ENCODE peak calls at places on chromosomes 6 and 20, in eight cellular contexts. One of them, this sample, is unnamed.

GRCh38 chr20:37283530-37284195 is 5.8 kb upstream of the MANBAL start:
- DNase-seq in substantia nigra: no peak
- DNase-seq in NCI-H1417: no peak
- DNase-seq in A549: no peak
- DNase-seq in natural killer cell: no peak
- DNase-seq in activated CD4-positive, alpha-beta T cell treated with anti-CD3 and anti-CD28 coated beads, Interleukin-2, amount 10 ng/mL, durations not matched to agents 7 days and 5 days: no peak
- DNase-seq in left cardiac atrium: no peak
- DNase-seq in islet precursor cell: peak
- DNase-seq in this sample: no peak

GRCh38 chr6:75611702-75612375 is 10.2 kb downstream of the SENP6 start:
- DNase-seq in islet precursor cell: no peak
- DNase-seq in left cardiac atrium: no peak
- DNase-seq in substantia nigra: no peak
- DNase-seq in natural killer cell: no peak
- DNase-seq in activated CD4-positive, alpha-beta T cell treated with anti-CD3 and anti-CD28 coated beads, Interleukin-2, amount 10 ng/mL, durations not matched to agents 7 days and 5 days: peak
- DNase-seq in NCI-H1417: no peak
- DNase-seq in A549: no peak
- DNase-seq in this sample: no peak

GRCh38 chr20:35743693-35744491 is 1.8 kb upstream of the RBM39 start:
- DNase-seq in substantia nigra: no peak
- DNase-seq in A549: no peak
- DNase-seq in NCI-H1417: no peak
- DNase-seq in islet precursor cell: no peak
- DNase-seq in left cardiac atrium: no peak
- DNase-seq in activated CD4-positive, alpha-beta T cell treated with anti-CD3 and anti-CD28 coated beads, Interleukin-2, amount 10 ng/mL, durations not matched to agents 7 days and 5 days: no peak
- DNase-seq in natural killer cell: no peak
- DNase-seq in this sample: peak

GRCh38 chr20:1964659-1965405 is 29.0 kb downstream of the PDYN start:
- DNase-seq in activated CD4-positive, alpha-beta T cell treated with anti-CD3 and anti-CD28 coated beads, Interleukin-2, amount 10 ng/mL, durations not matched to agents 7 days and 5 days: no peak
- DNase-seq in left cardiac atrium: no peak
- DNase-seq in A549: no peak
- DNase-seq in natural killer cell: no peak
- DNase-seq in substantia nigra: no peak
- DNase-seq in islet precursor cell: no peak
- DNase-seq in NCI-H1417: no peak
- DNase-seq in this sample: no peak

GRCh38 chr6:5997420-5998093 is 9.2 kb downstream of the NRN1 start:
- DNase-seq in islet precursor cell: peak
- DNase-seq in activated CD4-positive, alpha-beta T cell treated with anti-CD3 and anti-CD28 coated beads, Interleukin-2, amount 10 ng/mL, durations not matched to agents 7 days and 5 days: no peak
- DNase-seq in A549: no peak
- DNase-seq in left cardiac atrium: peak
- DNase-seq in NCI-H1417: peak
- DNase-seq in natural killer cell: no peak
- DNase-seq in substantia nigra: no peak
- DNase-seq in this sample: peak

GRCh38 chr6:4804095-4804494 is 27.9 kb downstream of the CDYL start:
- DNase-seq in A549: no peak
- DNase-seq in NCI-H1417: no peak
- DNase-seq in activated CD4-positive, alpha-beta T cell treated with anti-CD3 and anti-CD28 coated beads, Interleukin-2, amount 10 ng/mL, durations not matched to agents 7 days and 5 days: no peak
- DNase-seq in islet precursor cell: peak
- DNase-seq in substantia nigra: no peak
- DNase-seq in left cardiac atrium: no peak
- DNase-seq in natural killer cell: no peak
- DNase-seq in this sample: no peak

GRCh38 chr6:22785036-22785435 is 215.7 kb downstream of the HDGFL1 start:
- DNase-seq in substantia nigra: peak
- DNase-seq in NCI-H1417: peak
- DNase-seq in A549: no peak
- DNase-seq in natural killer cell: no peak
- DNase-seq in activated CD4-positive, alpha-beta T cell treated with anti-CD3 and anti-CD28 coated beads, Interleukin-2, amount 10 ng/mL, durations not matched to agents 7 days and 5 days: no peak
- DNase-seq in islet precursor cell: peak
- DNase-seq in left cardiac atrium: no peak
- DNase-seq in this sample: no peak

GRCh38 chr6:99425647-99426453 is 742 bp upstream of the PNISR start:
- DNase-seq in activated CD4-positive, alpha-beta T cell treated with anti-CD3 and anti-CD28 coated beads, Interleukin-2, amount 10 ng/mL, durations not matched to agents 7 days and 5 days: peak
- DNase-seq in NCI-H1417: peak
- DNase-seq in islet precursor cell: peak
- DNase-seq in A549: peak
- DNase-seq in substantia nigra: peak
- DNase-seq in left cardiac atrium: peak
- DNase-seq in natural killer cell: peak
- DNase-seq in this sample: peak

GRCh38 chr6:40774932-40775331 is 187.8 kb upstream of the LRFN2 start:
- DNase-seq in activated CD4-positive, alpha-beta T cell treated with anti-CD3 and anti-CD28 coated beads, Interleukin-2, amount 10 ng/mL, durations not matched to agents 7 days and 5 days: no peak
- DNase-seq in substantia nigra: no peak
- DNase-seq in islet precursor cell: no peak
- DNase-seq in natural killer cell: no peak
- DNase-seq in NCI-H1417: no peak
- DNase-seq in left cardiac atrium: no peak
- DNase-seq in A549: no peak
- DNase-seq in this sample: peak

GRCh38 chr20:30594112-30594511 is 663.4 kb upstream of the DEFB115 start:
- DNase-seq in natural killer cell: no peak
- DNase-seq in A549: no peak
- DNase-seq in islet precursor cell: no peak
- DNase-seq in NCI-H1417: no peak
- DNase-seq in left cardiac atrium: no peak
- DNase-seq in substantia nigra: no peak
- DNase-seq in activated CD4-positive, alpha-beta T cell treated with anti-CD3 and anti-CD28 coated beads, Interleukin-2, amount 10 ng/mL, durations not matched to agents 7 days and 5 days: no peak
- DNase-seq in this sample: no peak

GRCh38 chr6:65557224-65557623 is 149.8 kb downstream of the EYS start:
- DNase-seq in natural killer cell: no peak
- DNase-seq in substantia nigra: no peak
- DNase-seq in A549: no peak
- DNase-seq in activated CD4-positive, alpha-beta T cell treated with anti-CD3 and anti-CD28 coated beads, Interleukin-2, amount 10 ng/mL, durations not matched to agents 7 days and 5 days: no peak
- DNase-seq in left cardiac atrium: no peak
- DNase-seq in NCI-H1417: peak
- DNase-seq in islet precursor cell: no peak
- DNase-seq in this sample: no peak

GRCh38 chr20:49989234-49990065 is 6.7 kb downstream of the SNAI1 start:
- DNase-seq in A549: no peak
- DNase-seq in natural killer cell: no peak
- DNase-seq in substantia nigra: no peak
- DNase-seq in NCI-H1417: no peak
- DNase-seq in activated CD4-positive, alpha-beta T cell treated with anti-CD3 and anti-CD28 coated beads, Interleukin-2, amount 10 ng/mL, durations not matched to agents 7 days and 5 days: no peak
- DNase-seq in left cardiac atrium: peak
- DNase-seq in islet precursor cell: peak
- DNase-seq in this sample: no peak

GRCh38 chr6:53959717-53960116 is 151.5 kb upstream of the MLIP start:
- DNase-seq in NCI-H1417: no peak
- DNase-seq in activated CD4-positive, alpha-beta T cell treated with anti-CD3 and anti-CD28 coated beads, Interleukin-2, amount 10 ng/mL, durations not matched to agents 7 days and 5 days: no peak
- DNase-seq in substantia nigra: no peak
- DNase-seq in left cardiac atrium: no peak
- DNase-seq in islet precursor cell: no peak
- DNase-seq in A549: no peak
- DNase-seq in natural killer cell: no peak
- DNase-seq in this sample: no peak

GRCh38 chr6:135895231-135895931 is 43.9 kb downstream of the PDE7B start:
- DNase-seq in natural killer cell: no peak
- DNase-seq in A549: no peak
- DNase-seq in substantia nigra: no peak
- DNase-seq in islet precursor cell: no peak
- DNase-seq in left cardiac atrium: no peak
- DNase-seq in NCI-H1417: no peak
- DNase-seq in activated CD4-positive, alpha-beta T cell treated with anti-CD3 and anti-CD28 coated beads, Interleukin-2, amount 10 ng/mL, durations not matched to agents 7 days and 5 days: no peak
- DNase-seq in this sample: no peak

GRCh38 chr20:63023836-63024571 is 17.2 kb upstream of the BHLHE23 start:
- DNase-seq in islet precursor cell: no peak
- DNase-seq in NCI-H1417: no peak
- DNase-seq in left cardiac atrium: no peak
- DNase-seq in natural killer cell: no peak
- DNase-seq in substantia nigra: no peak
- DNase-seq in activated CD4-positive, alpha-beta T cell treated with anti-CD3 and anti-CD28 coated beads, Interleukin-2, amount 10 ng/mL, durations not matched to agents 7 days and 5 days: no peak
- DNase-seq in A549: no peak
- DNase-seq in this sample: no peak

GRCh38 chr6:7052441-7052936 is 55.3 kb upstream of the RREB1 start:
- DNase-seq in natural killer cell: no peak
- DNase-seq in substantia nigra: peak
- DNase-seq in A549: no peak
- DNase-seq in NCI-H1417: no peak
- DNase-seq in activated CD4-positive, alpha-beta T cell treated with anti-CD3 and anti-CD28 coated beads, Interleukin-2, amount 10 ng/mL, durations not matched to agents 7 days and 5 days: no peak
- DNase-seq in left cardiac atrium: peak
- DNase-seq in islet precursor cell: peak
- DNase-seq in this sample: peak

GRCh38 chr20:14925286-14925685 is 587.9 kb upstream of the FLRT3 start:
- DNase-seq in activated CD4-positive, alpha-beta T cell treated with anti-CD3 and anti-CD28 coated beads, Interleukin-2, amount 10 ng/mL, durations not matched to agents 7 days and 5 days: no peak
- DNase-seq in NCI-H1417: no peak
- DNase-seq in A549: no peak
- DNase-seq in substantia nigra: no peak
- DNase-seq in islet precursor cell: no peak
- DNase-seq in natural killer cell: no peak
- DNase-seq in left cardiac atrium: no peak
- DNase-seq in this sample: no peak

GRCh38 chr6:11969092-11969491 is 43.0 kb upstream of the HIVEP1 start:
- DNase-seq in natural killer cell: no peak
- DNase-seq in substantia nigra: no peak
- DNase-seq in A549: no peak
- DNase-seq in left cardiac atrium: peak
- DNase-seq in NCI-H1417: no peak
- DNase-seq in activated CD4-positive, alpha-beta T cell treated with anti-CD3 and anti-CD28 coated beads, Interleukin-2, amount 10 ng/mL, durations not matched to agents 7 days and 5 days: no peak
- DNase-seq in islet precursor cell: no peak
- DNase-seq in this sample: no peak

GRCh38 chr6:84967389-84967788 is 203.0 kb upstream of the TBX18 start:
- DNase-seq in NCI-H1417: peak
- DNase-seq in islet precursor cell: peak
- DNase-seq in activated CD4-positive, alpha-beta T cell treated with anti-CD3 and anti-CD28 coated beads, Interleukin-2, amount 10 ng/mL, durations not matched to agents 7 days and 5 days: no peak
- DNase-seq in natural killer cell: no peak
- DNase-seq in A549: peak
- DNase-seq in left cardiac atrium: no peak
- DNase-seq in substantia nigra: no peak
- DNase-seq in this sample: peak

GRCh38 chr6:139540276-139540675 is 165.8 kb upstream of the CITED2 start:
- DNase-seq in left cardiac atrium: no peak
- DNase-seq in A549: no peak
- DNase-seq in activated CD4-positive, alpha-beta T cell treated with anti-CD3 and anti-CD28 coated beads, Interleukin-2, amount 10 ng/mL, durations not matched to agents 7 days and 5 days: peak
- DNase-seq in islet precursor cell: no peak
- DNase-seq in NCI-H1417: no peak
- DNase-seq in substantia nigra: no peak
- DNase-seq in natural killer cell: no peak
- DNase-seq in this sample: no peak

GRCh38 chr6:69974193-69974592 is 107.8 kb downstream of the COL19A1 start:
- DNase-seq in left cardiac atrium: peak
- DNase-seq in NCI-H1417: peak
- DNase-seq in substantia nigra: no peak
- DNase-seq in A549: no peak
- DNase-seq in activated CD4-positive, alpha-beta T cell treated with anti-CD3 and anti-CD28 coated beads, Interleukin-2, amount 10 ng/mL, durations not matched to agents 7 days and 5 days: no peak
- DNase-seq in islet precursor cell: no peak
- DNase-seq in natural killer cell: no peak
- DNase-seq in this sample: no peak

GRCh38 chr6:31948753-31949413 is 3.0 kb downstream of the CFB start:
- DNase-seq in islet precursor cell: no peak
- DNase-seq in substantia nigra: no peak
- DNase-seq in NCI-H1417: no peak
- DNase-seq in left cardiac atrium: no peak
- DNase-seq in natural killer cell: no peak
- DNase-seq in activated CD4-positive, alpha-beta T cell treated with anti-CD3 and anti-CD28 coated beads, Interleukin-2, amount 10 ng/mL, durations not matched to agents 7 days and 5 days: no peak
- DNase-seq in A549: no peak
- DNase-seq in this sample: no peak

GRCh38 chr20:64083380-64084208 is 604 bp downstream of the LKAAEAR1 start:
- DNase-seq in activated CD4-positive, alpha-beta T cell treated with anti-CD3 and anti-CD28 coated beads, Interleukin-2, amount 10 ng/mL, durations not matched to agents 7 days and 5 days: peak
- DNase-seq in NCI-H1417: peak
- DNase-seq in islet precursor cell: peak
- DNase-seq in substantia nigra: peak
- DNase-seq in natural killer cell: peak
- DNase-seq in A549: peak
- DNase-seq in left cardiac atrium: peak
- DNase-seq in this sample: peak

GRCh38 chr6:32196682-32197616 is 4.5 kb upstream of the GPSM3 start:
- DNase-seq in left cardiac atrium: peak
- DNase-seq in A549: no peak
- DNase-seq in islet precursor cell: no peak
- DNase-seq in activated CD4-positive, alpha-beta T cell treated with anti-CD3 and anti-CD28 coated beads, Interleukin-2, amount 10 ng/mL, durations not matched to agents 7 days and 5 days: no peak
- DNase-seq in natural killer cell: no peak
- DNase-seq in substantia nigra: peak
- DNase-seq in NCI-H1417: no peak
- DNase-seq in this sample: no peak

GRCh38 chr6:95596021-95596420 is 18.7 kb downstream of the MANEA start:
- DNase-seq in NCI-H1417: no peak
- DNase-seq in left cardiac atrium: no peak
- DNase-seq in islet precursor cell: no peak
- DNase-seq in natural killer cell: no peak
- DNase-seq in activated CD4-positive, alpha-beta T cell treated with anti-CD3 and anti-CD28 coated beads, Interleukin-2, amount 10 ng/mL, durations not matched to agents 7 days and 5 days: no peak
- DNase-seq in substantia nigra: no peak
- DNase-seq in A549: no peak
- DNase-seq in this sample: no peak

GRCh38 chr6:7058250-7058923 is 49.4 kb upstream of the RREB1 start:
- DNase-seq in natural killer cell: no peak
- DNase-seq in activated CD4-positive, alpha-beta T cell treated with anti-CD3 and anti-CD28 coated beads, Interleukin-2, amount 10 ng/mL, durations not matched to agents 7 days and 5 days: no peak
- DNase-seq in A549: peak
- DNase-seq in substantia nigra: no peak
- DNase-seq in left cardiac atrium: peak
- DNase-seq in islet precursor cell: peak
- DNase-seq in NCI-H1417: no peak
- DNase-seq in this sample: no peak

GRCh38 chr6:11113038-11113437 is 1.5 kb upstream of the ERVFRD-1 start:
- DNase-seq in A549: no peak
- DNase-seq in activated CD4-positive, alpha-beta T cell treated with anti-CD3 and anti-CD28 coated beads, Interleukin-2, amount 10 ng/mL, durations not matched to agents 7 days and 5 days: no peak
- DNase-seq in islet precursor cell: no peak
- DNase-seq in natural killer cell: no peak
- DNase-seq in left cardiac atrium: no peak
- DNase-seq in substantia nigra: no peak
- DNase-seq in NCI-H1417: no peak
- DNase-seq in this sample: no peak

GRCh38 chr20:52420805-52421204 is 229.2 kb upstream of the ZFP64 start:
- DNase-seq in natural killer cell: no peak
- DNase-seq in activated CD4-positive, alpha-beta T cell treated with anti-CD3 and anti-CD28 coated beads, Interleukin-2, amount 10 ng/mL, durations not matched to agents 7 days and 5 days: no peak
- DNase-seq in islet precursor cell: no peak
- DNase-seq in left cardiac atrium: no peak
- DNase-seq in NCI-H1417: no peak
- DNase-seq in A549: no peak
- DNase-seq in substantia nigra: no peak
- DNase-seq in this sample: no peak

GRCh38 chr6:54503144-54503543 is 194.9 kb downstream of the TINAG start:
- DNase-seq in substantia nigra: no peak
- DNase-seq in left cardiac atrium: no peak
- DNase-seq in natural killer cell: no peak
- DNase-seq in islet precursor cell: no peak
- DNase-seq in NCI-H1417: no peak
- DNase-seq in A549: no peak
- DNase-seq in activated CD4-positive, alpha-beta T cell treated with anti-CD3 and anti-CD28 coated beads, Interleukin-2, amount 10 ng/mL, durations not matched to agents 7 days and 5 days: no peak
- DNase-seq in this sample: no peak

GRCh38 chr20:48760403-48760889 is 67.4 kb downstream of the PREX1 start:
- DNase-seq in NCI-H1417: no peak
- DNase-seq in natural killer cell: peak
- DNase-seq in islet precursor cell: no peak
- DNase-seq in left cardiac atrium: no peak
- DNase-seq in activated CD4-positive, alpha-beta T cell treated with anti-CD3 and anti-CD28 coated beads, Interleukin-2, amount 10 ng/mL, durations not matched to agents 7 days and 5 days: peak
- DNase-seq in A549: no peak
- DNase-seq in substantia nigra: no peak
- DNase-seq in this sample: peak

GRCh38 chr6:95572098-95572497 is 5.2 kb upstream of the MANEA start:
- DNase-seq in left cardiac atrium: no peak
- DNase-seq in activated CD4-positive, alpha-beta T cell treated with anti-CD3 and anti-CD28 coated beads, Interleukin-2, amount 10 ng/mL, durations not matched to agents 7 days and 5 days: no peak
- DNase-seq in natural killer cell: no peak
- DNase-seq in islet precursor cell: no peak
- DNase-seq in substantia nigra: no peak
- DNase-seq in NCI-H1417: no peak
- DNase-seq in A549: no peak
- DNase-seq in this sample: no peak

GRCh38 chr6:170205126-170205525 is 85.8 kb downstream of the DLL1 start:
- DNase-seq in left cardiac atrium: no peak
- DNase-seq in A549: no peak
- DNase-seq in NCI-H1417: no peak
- DNase-seq in activated CD4-positive, alpha-beta T cell treated with anti-CD3 and anti-CD28 coated beads, Interleukin-2, amount 10 ng/mL, durations not matched to agents 7 days and 5 days: peak
- DNase-seq in substantia nigra: no peak
- DNase-seq in natural killer cell: no peak
- DNase-seq in islet precursor cell: peak
- DNase-seq in this sample: no peak

GRCh38 chr20:46268131-46268611 is 40.1 kb downstream of the CDH22 start:
- DNase-seq in NCI-H1417: peak
- DNase-seq in islet precursor cell: no peak
- DNase-seq in natural killer cell: no peak
- DNase-seq in A549: no peak
- DNase-seq in activated CD4-positive, alpha-beta T cell treated with anti-CD3 and anti-CD28 coated beads, Interleukin-2, amount 10 ng/mL, durations not matched to agents 7 days and 5 days: no peak
- DNase-seq in substantia nigra: no peak
- DNase-seq in left cardiac atrium: no peak
- DNase-seq in this sample: no peak

GRCh38 chr6:44004625-44005506 is 122.4 kb downstream of the MRPL14 start:
- DNase-seq in islet precursor cell: no peak
- DNase-seq in NCI-H1417: no peak
- DNase-seq in A549: no peak
- DNase-seq in natural killer cell: no peak
- DNase-seq in left cardiac atrium: peak
- DNase-seq in substantia nigra: no peak
- DNase-seq in activated CD4-positive, alpha-beta T cell treated with anti-CD3 and anti-CD28 coated beads, Interleukin-2, amount 10 ng/mL, durations not matched to agents 7 days and 5 days: no peak
- DNase-seq in this sample: peak

This sample was measured in NAMALWA.